ENCODE peak calls at places on chromosomes 5 and 9, in four cellular contexts. F is stomach, H is H9, G is astrocyte of the spinal cord. U is an unnamed sample.

GRCh38 chr9:37408933-37409710 is 13.4 kb upstream of the GRHPR start:
- DNase-seq in H (no peak), F (no peak), G (no peak), U (no peak)

GRCh38 chr9:93295031-93295430 is 111.1 kb downstream of the WNK2 start:
- DNase-seq in F (no peak), G (no peak), H (peak), U (no peak)

GRCh38 chr9:133731876-133732321 is 6.3 kb downstream of the SARDH start:
- DNase-seq in G (no peak), H (peak), F (peak), U (peak)

GRCh38 chr9:70954126-70954525 is 167.3 kb downstream of the TRPM3 start:
- DNase-seq in G (peak), F (no peak), H (no peak), U (peak)

GRCh38 chr5:76524872-76525271 is 98.3 kb downstream of the F2RL2 start:
- DNase-seq in F (no peak), H (no peak), G (peak), U (no peak)

GRCh38 chr5:74919487-74919886 is 53.3 kb upstream of the FAM169A start:
- DNase-seq in G (peak), H (no peak), F (no peak), U (peak)

GRCh38 chr9:138121438-138122050 is 244.0 kb downstream of the CACNA1B start:
- DNase-seq in G (no peak), F (no peak), H (no peak), U (no peak)

GRCh38 chr9:87447547-87448432 is 49.9 kb upstream of the DAPK1 start:
- DNase-seq in F (no peak), H (no peak), G (peak), U (no peak)

GRCh38 chr9:71729816-71730526 is 38.3 kb downstream of the CEMIP2 start:
- DNase-seq in G (no peak), F (no peak), H (no peak), U (peak)

GRCh38 chr5:178108446-178108845 is 4.9 kb upstream of the N4BP3 start:
- DNase-seq in F (no peak), G (no peak), H (no peak), U (no peak)

GRCh38 chr5:109708813-109709212 is 19.1 kb downstream of the MAN2A1 start:
- DNase-seq in G (no peak), H (no peak), F (no peak), U (no peak)

GRCh38 chr5:113020461-113021273 is 44.1 kb downstream of the DCP2 start:
- DNase-seq in F (no peak), H (no peak), G (peak), U (peak)

GRCh38 chr9:98787766-98788335 is 8.5 kb downstream of the ANKS6 start:
- DNase-seq in H (no peak), F (no peak), G (no peak), U (no peak)

GRCh38 chr5:66967102-66967501 is 229.5 kb downstream of the CD180 start:
- DNase-seq in F (no peak), H (no peak), G (peak), U (peak)

GRCh38 chr5:61004448-61004847 is 59.4 kb downstream of the NDUFAF2 start:
- DNase-seq in G (peak), F (no peak), H (no peak), U (no peak)

GRCh38 chr5:117302949-117303348 is 728.3 kb upstream of the SEMA6A start:
- DNase-seq in F (no peak), H (no peak), G (peak), U (no peak)

GRCh38 chr9:110555971-110556370 is 23.6 kb downstream of the SVEP1 start:
- DNase-seq in F (peak), G (no peak), H (no peak), U (peak)

GRCh38 chr5:129104910-129105455 is 10.4 kb downstream of the ISOC1 start:
- DNase-seq in G (no peak), F (no peak), H (no peak), U (no peak)

GRCh38 chr5:160567031-160567705 is 145.5 kb downstream of the PTTG1 start:
- DNase-seq in F (no peak), H (no peak), G (no peak), U (no peak)

GRCh38 chr9:78026416-78026815 is 5.2 kb downstream of the GNAQ start:
- DNase-seq in G (no peak), H (no peak), F (no peak), U (no peak)

GRCh38 chr9:86452194-86452828 is 98.1 kb upstream of the TUT7 start:
- DNase-seq in F (no peak), G (no peak), H (no peak), U (no peak)

GRCh38 chr9:89420397-89420796 is 77.5 kb downstream of the SEMA4D start:
- DNase-seq in G (no peak), F (no peak), H (no peak), U (no peak)

GRCh38 chr9:73073337-73074175 is 78.1 kb upstream of the ANXA1 start:
- DNase-seq in H (no peak), F (no peak), G (peak), U (peak)

GRCh38 chr5:132063090-132063911 is 2.8 kb downstream of the IL3 start:
- DNase-seq in H (peak), F (peak), G (peak), U (peak)

GRCh38 chr5:103800728-103801127 is 238.1 kb upstream of the NUDT12 start:
- DNase-seq in F (no peak), H (no peak), G (peak), U (no peak)

GRCh38 chr5:68745459-68745858 is 348.4 kb upstream of the SLC30A5 start:
- DNase-seq in F (no peak), G (no peak), H (no peak), U (no peak)
- TF ChIP-seq CTCF in F (no peak), G (peak), H (peak), U (peak)

GRCh38 chr9:75072895-75073294 is 15.1 kb downstream of the NMRK1 start:
- DNase-seq in H (no peak), G (no peak), F (no peak), U (no peak)
- TF ChIP-seq CTCF in H (no peak), G (no peak), F (no peak), U (no peak)

GRCh38 chr5:80408976-80409926 is 1.4 kb downstream of the ZFYVE16 start:
- DNase-seq in F (no peak), H (no peak), G (peak), U (no peak)

GRCh38 chr5:80408475-80408875 is 611 bp downstream of the ZFYVE16 start:
- DNase-seq in G (no peak), H (peak), F (peak), U (peak)

GRCh38 chr5:80411589-80412219 is 3.8 kb downstream of the ZFYVE16 start:
- DNase-seq in F (no peak), H (no peak), G (no peak), U (no peak)

GRCh38 chr5:80406980-80407734 is 707 bp upstream of the ZFYVE16 start:
- DNase-seq in G (no peak), F (no peak), H (no peak), U (peak)

DNA sequence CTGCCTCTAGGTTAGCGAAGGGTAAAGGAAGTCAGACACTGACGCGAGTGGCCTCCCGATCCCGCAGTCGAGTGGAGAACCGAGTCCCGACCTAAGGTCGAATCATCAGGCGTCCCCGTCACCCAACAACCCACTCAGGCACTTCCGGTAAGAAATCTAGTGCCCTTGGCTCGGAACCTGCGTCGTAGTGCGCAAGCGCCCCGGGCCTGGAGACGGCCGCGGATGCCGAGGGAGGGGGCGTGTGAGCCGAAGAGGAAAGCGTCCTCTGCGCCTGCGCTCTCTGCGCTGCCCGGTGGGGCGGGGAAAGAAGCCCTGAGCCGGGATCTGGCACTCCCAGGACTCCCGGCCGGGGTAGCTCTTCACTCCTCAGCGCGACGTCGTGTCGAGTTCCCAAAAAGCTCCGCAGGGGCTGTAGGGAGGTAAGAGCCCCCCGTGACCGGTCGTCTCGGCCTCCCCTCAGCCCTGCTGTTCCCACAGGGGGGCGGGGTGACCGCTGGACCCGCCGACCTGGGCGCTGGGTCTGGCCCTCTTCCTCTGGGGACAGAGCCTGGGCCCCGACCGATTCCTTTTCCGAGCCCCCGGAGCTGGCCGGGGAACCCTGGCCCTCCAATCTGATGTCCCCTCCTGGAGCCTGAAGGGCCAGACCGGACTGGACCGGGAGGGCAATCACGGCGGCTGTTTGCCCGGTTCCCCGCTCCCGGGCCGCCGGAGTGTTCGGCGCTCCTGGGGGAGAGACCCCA is at the start of gene ZFYVE16:
- DNase-seq in G (peak), F (peak), H (peak), U (peak)
- TF ChIP-seq CTCF in G (no peak), F (no peak), H (peak), U (peak)

DNA sequence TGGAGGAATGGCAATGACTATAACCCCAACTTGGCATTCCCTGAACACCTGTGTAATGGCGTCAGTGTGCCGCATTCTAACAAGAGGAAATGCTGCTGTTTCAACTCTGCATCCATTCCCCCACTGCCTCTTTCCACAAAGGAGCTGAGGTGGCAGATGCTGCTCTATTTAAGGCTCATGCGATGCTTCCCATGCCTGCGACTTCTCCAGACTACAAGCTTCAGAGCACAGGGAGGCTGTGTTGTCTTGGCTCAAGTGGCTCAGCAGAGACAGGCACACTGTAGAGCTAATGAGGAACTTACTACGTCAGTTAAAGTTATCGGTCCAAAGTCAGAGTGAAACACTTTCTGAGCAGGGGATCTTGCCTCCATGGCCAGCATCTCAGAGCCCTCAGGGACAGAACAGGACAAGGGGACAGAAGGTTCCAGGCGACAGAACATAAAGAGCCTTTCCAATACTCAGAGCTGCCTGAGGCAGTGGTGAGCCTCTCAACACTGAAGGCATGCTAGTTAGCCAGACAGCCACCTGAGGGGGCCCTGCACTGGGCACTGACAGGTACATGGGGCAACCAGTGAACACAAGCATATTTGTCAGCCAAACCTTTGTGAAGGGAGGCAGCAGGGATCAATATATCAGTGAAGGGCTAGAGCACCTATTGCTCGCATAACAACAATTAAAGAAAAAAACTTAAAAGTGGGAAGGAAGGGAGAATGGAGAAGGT is 21.8 kb downstream of the TNIP1 start:
- DNase-seq in F (no peak), H (no peak), G (no peak), U (no peak)
- TF ChIP-seq CTCF in F (no peak), H (no peak), G (no peak), U (no peak)

GRCh38 chr5:148829248-148829594 is 2.8 kb downstream of the ADRB2 start:
- DNase-seq in G (no peak), F (no peak), H (no peak), U (no peak)

GRCh38 chr5:148827723-148828122 is 1.3 kb downstream of the ADRB2 start:
- DNase-seq in H (no peak), G (peak), F (no peak), U (no peak)

GRCh38 chr5:148830220-148830619 is 3.8 kb downstream of the ADRB2 start:
- DNase-seq in H (no peak), F (no peak), G (no peak), U (no peak)

GRCh38 chr5:148829734-148830133 is 3.3 kb downstream of the ADRB2 start:
- DNase-seq in H (no peak), G (no peak), F (no peak), U (no peak)

DNA sequence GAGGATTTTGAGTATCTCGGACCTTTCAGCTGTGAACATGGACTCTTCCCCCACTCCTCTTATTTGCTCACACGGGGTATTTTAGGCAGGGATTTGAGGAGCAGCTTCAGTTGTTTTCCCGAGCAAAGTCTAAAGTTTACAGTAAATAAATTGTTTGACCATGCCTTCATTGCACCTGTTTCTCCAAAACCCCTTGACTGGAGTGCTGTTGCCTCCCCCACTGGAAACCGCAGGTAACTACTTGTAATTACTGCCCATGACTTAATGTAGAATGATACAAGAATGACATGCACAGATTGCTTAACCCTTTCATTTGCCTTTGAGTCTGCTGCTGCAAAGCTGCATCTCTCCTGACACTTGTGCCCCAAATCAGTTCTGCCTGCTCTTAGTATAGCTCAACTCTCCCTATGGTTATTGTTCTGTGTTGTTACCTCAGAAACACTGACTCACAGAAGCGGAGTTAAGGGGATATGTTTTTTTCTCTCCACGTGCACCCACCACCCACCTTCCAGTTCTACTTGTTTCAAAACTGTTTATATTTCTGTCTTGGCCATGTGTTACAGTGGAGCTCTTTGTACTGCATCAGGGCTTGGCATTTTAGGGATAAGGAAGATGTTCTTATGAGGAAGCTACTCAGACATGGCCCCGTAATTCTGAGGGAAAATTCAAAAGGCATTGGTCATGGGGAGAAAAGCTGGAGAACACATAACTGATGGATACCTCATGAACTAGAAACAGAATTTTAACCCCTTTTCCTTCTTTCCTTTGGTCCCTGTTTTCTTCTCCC is 2.2 kb downstream of the ADRB2 start:
- DNase-seq in G (peak), F (no peak), H (no peak), U (no peak)
- TF ChIP-seq CTCF in G (no peak), F (no peak), H (peak), U (peak)